ENCODE peak calls at places on chromosomes 16 and 17, in seven cellular contexts. One of them, this sample, is unnamed.

GRCh38 chr16:81456523-81457325 is 12.1 kb downstream of the CMIP start:
- DNase-seq in thyroid gland: no peak
- DNase-seq in endothelial cell of umbilical vein: no peak
- DNase-seq in GM23248: no peak
- DNase-seq in A549: no peak
- DNase-seq in hepatocyte: peak; percentile 72
- DNase-seq in breast epithelium: no peak
- DNase-seq in this sample: no peak

GRCh38 chr17:43175213-43176118 is 4.5 kb downstream of the NBR1 start:
- DNase-seq in breast epithelium: no peak
- DNase-seq in endothelial cell of umbilical vein: no peak
- DNase-seq in hepatocyte: no peak
- DNase-seq in GM23248: peak; percentile 74
- DNase-seq in A549: no peak
- DNase-seq in thyroid gland: no peak
- DNase-seq in this sample: no peak

GRCh38 chr16:12646490-12647274 is 157.0 kb downstream of the CPPED1 start:
- DNase-seq in hepatocyte: no peak
- DNase-seq in thyroid gland: no peak
- DNase-seq in A549: no peak
- DNase-seq in GM23248: peak; percentile 38
- DNase-seq in endothelial cell of umbilical vein: peak; percentile 94
- DNase-seq in breast epithelium: no peak
- DNase-seq in this sample: no peak

GRCh38 chr17:1947229-1947742 is 77.8 kb downstream of the RTN4RL1 start:
- DNase-seq in breast epithelium: no peak
- DNase-seq in GM23248: no peak
- DNase-seq in endothelial cell of umbilical vein: no peak
- DNase-seq in thyroid gland: no peak
- DNase-seq in hepatocyte: peak; percentile 55
- DNase-seq in A549: no peak
- DNase-seq in this sample: no peak

GRCh38 chr17:45282683-45283644 is 21.1 kb upstream of the SPATA32 start:
- DNase-seq in endothelial cell of umbilical vein: no peak
- DNase-seq in thyroid gland: no peak
- DNase-seq in A549: no peak
- DNase-seq in hepatocyte: peak; percentile 58
- DNase-seq in GM23248: peak; percentile 49
- DNase-seq in breast epithelium: no peak
- DNase-seq in this sample: peak; percentile 71

GRCh38 chr17:75535119-75535537 is 9.6 kb downstream of the LLGL2 start:
- DNase-seq in breast epithelium: no peak
- DNase-seq in thyroid gland: no peak
- DNase-seq in A549: no peak
- DNase-seq in endothelial cell of umbilical vein: no peak
- DNase-seq in hepatocyte: peak; percentile 53
- DNase-seq in GM23248: no peak
- DNase-seq in this sample: no peak

GRCh38 chr16:27254262-27254811 is 14.2 kb downstream of the NSMCE1 start:
- DNase-seq in A549: no peak
- DNase-seq in hepatocyte: no peak
- DNase-seq in endothelial cell of umbilical vein: peak; percentile 29
- DNase-seq in GM23248: no peak
- DNase-seq in thyroid gland: no peak
- DNase-seq in breast epithelium: no peak
- DNase-seq in this sample: no peak

GRCh38 chr16:4369006-4369766 is 2.5 kb upstream of the VASN start:
- DNase-seq in breast epithelium: peak; percentile 88
- DNase-seq in hepatocyte: no peak
- DNase-seq in thyroid gland: peak; percentile 82
- DNase-seq in A549: no peak
- DNase-seq in endothelial cell of umbilical vein: no peak
- DNase-seq in GM23248: peak; percentile 89
- DNase-seq in this sample: no peak

GRCh38 chr17:50923611-50924010 is 57.5 kb upstream of the TOB1 start:
- DNase-seq in hepatocyte: no peak
- DNase-seq in breast epithelium: no peak
- DNase-seq in thyroid gland: peak; percentile 78
- DNase-seq in GM23248: no peak
- DNase-seq in A549: no peak
- DNase-seq in endothelial cell of umbilical vein: no peak
- DNase-seq in this sample: no peak

GRCh38 chr16:75038036-75038959 is 39.5 kb downstream of the ZNRF1 start:
- DNase-seq in A549: no peak
- DNase-seq in hepatocyte: no peak
- DNase-seq in thyroid gland: no peak
- DNase-seq in breast epithelium: no peak
- DNase-seq in endothelial cell of umbilical vein: no peak
- DNase-seq in GM23248: no peak
- DNase-seq in this sample: no peak

GRCh38 chr16:48609453-48610023 is 442 bp downstream of the N4BP1 start:
- DNase-seq in GM23248: peak; percentile 83
- DNase-seq in thyroid gland: peak; percentile 55
- DNase-seq in breast epithelium: no peak
- DNase-seq in A549: peak; percentile 48
- DNase-seq in endothelial cell of umbilical vein: no peak
- DNase-seq in hepatocyte: peak; percentile 79
- DNase-seq in this sample: peak; percentile 70

GRCh38 chr17:6066183-6066948 is 3.8 kb upstream of the WSCD1 start:
- DNase-seq in thyroid gland: no peak
- DNase-seq in A549: no peak
- DNase-seq in endothelial cell of umbilical vein: no peak
- DNase-seq in hepatocyte: peak; percentile 22
- DNase-seq in GM23248: peak; percentile 23
- DNase-seq in breast epithelium: no peak
- DNase-seq in this sample: no peak

GRCh38 chr17:41738077-41738800 is 3.8 kb upstream of the HAP1 start:
- DNase-seq in breast epithelium: peak; percentile 76
- DNase-seq in hepatocyte: peak; percentile 89
- DNase-seq in endothelial cell of umbilical vein: peak; percentile 81
- DNase-seq in thyroid gland: peak; percentile 80
- DNase-seq in A549: peak; percentile 96
- DNase-seq in GM23248: peak; percentile 78
- DNase-seq in this sample: peak; percentile 86

GRCh38 chr17:7293821-7294613 is 422 bp downstream of the YBX2 start:
- DNase-seq in A549: no peak
- DNase-seq in thyroid gland: peak; percentile 64
- DNase-seq in hepatocyte: peak; percentile 54
- DNase-seq in breast epithelium: no peak
- DNase-seq in endothelial cell of umbilical vein: no peak
- DNase-seq in GM23248: no peak
- DNase-seq in this sample: peak; percentile 80

GRCh38 chr16:4345439-4346204 is 5.5 kb downstream of the PAM16 start:
- DNase-seq in thyroid gland: no peak
- DNase-seq in hepatocyte: no peak
- DNase-seq in A549: no peak
- DNase-seq in endothelial cell of umbilical vein: no peak
- DNase-seq in breast epithelium: no peak
- DNase-seq in GM23248: no peak
- DNase-seq in this sample: peak; percentile 71

GRCh38 chr16:968620-969019 is 2.2 kb downstream of the LMF1 start:
- DNase-seq in thyroid gland: no peak
- DNase-seq in A549: no peak
- DNase-seq in hepatocyte: no peak
- DNase-seq in breast epithelium: no peak
- DNase-seq in GM23248: no peak
- DNase-seq in endothelial cell of umbilical vein: no peak
- DNase-seq in this sample: no peak

DNA sequence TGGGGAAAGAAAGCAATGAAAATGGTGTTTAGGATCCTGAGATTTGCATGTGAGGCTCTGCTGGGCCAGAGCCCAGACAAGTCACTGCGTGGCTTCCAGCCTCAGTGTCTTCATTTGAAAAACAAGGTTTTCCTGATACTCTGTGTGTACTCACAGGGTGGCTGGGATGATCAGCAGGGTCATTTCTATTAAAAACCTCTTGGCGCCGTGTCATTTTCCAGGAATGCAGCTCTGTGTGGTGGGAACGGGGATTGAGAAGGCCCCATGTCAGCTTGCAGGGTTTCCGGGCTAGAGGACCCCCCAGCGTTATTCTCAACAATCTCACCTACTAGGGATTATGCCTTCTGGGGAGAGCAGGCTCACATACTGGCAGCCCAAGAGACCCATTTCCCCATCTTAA is 73.5 kb downstream of the FOXL1 start:
- DNase-seq in breast epithelium: no peak
- DNase-seq in thyroid gland: no peak
- DNase-seq in A549: no peak
- DNase-seq in endothelial cell of umbilical vein: no peak
- DNase-seq in hepatocyte: no peak
- DNase-seq in GM23248: no peak
- DNase-seq in this sample: no peak
- H3K27ac ChIP-seq in breast epithelium: peak overlapping the region; percentile 43
- H3K27ac ChIP-seq in thyroid gland: peak overlapping the region; percentile 13
- H3K27ac ChIP-seq in A549: no peak overlapping the region
- H3K27ac ChIP-seq in endothelial cell of umbilical vein: no peak overlapping the region
- H3K27ac ChIP-seq in hepatocyte: no peak overlapping the region
- H3K27ac ChIP-seq in GM23248: no peak overlapping the region
- H3K27ac ChIP-seq in this sample: no peak overlapping the region

DNA sequence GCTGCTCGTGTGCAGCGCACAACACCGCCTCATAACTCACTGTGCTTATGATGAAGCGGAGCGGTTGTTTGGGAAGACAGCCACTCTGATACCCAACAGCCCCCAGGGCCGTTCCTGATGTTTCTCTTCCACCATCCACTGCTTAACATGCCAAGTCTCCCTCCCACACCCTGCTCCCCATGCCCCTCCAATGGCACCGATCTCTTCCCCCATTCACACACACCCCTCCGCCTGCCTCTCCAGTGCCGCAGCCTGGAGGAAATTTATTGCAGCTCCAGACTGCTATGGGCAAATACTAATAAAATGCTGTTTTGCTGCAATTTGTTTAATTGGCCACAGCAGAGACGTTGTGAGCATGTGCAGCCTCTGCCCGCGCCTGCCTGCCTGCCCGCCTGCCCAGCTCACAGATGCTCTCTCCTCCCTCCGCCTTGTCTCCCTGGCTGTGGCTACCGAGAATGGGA is 80.3 kb upstream of the LHX1 start:
- DNase-seq in thyroid gland: no peak
- DNase-seq in A549: no peak
- DNase-seq in endothelial cell of umbilical vein: no peak
- DNase-seq in hepatocyte: peak; percentile 20
- DNase-seq in breast epithelium: no peak
- DNase-seq in GM23248: peak; percentile 19
- DNase-seq in this sample: no peak
- H3K4me1 ChIP-seq in thyroid gland: no peaks in the 10 kb centered on the region
- H3K4me1 ChIP-seq in A549: peaks cover 20% of the 10 kb centered on the region
- H3K4me1 ChIP-seq in endothelial cell of umbilical vein: no peaks in the 10 kb centered on the region
- H3K4me1 ChIP-seq in hepatocyte: no peaks in the 10 kb centered on the region
- H3K4me1 ChIP-seq in breast epithelium: no peaks in the 10 kb centered on the region
- H3K4me1 ChIP-seq in GM23248: no peaks in the 10 kb centered on the region
- H3K4me1 ChIP-seq in this sample: no peaks in the 10 kb centered on the region

GRCh38 chr16:8853150-8853549 is 15.7 kb downstream of the CARHSP1 start:
- DNase-seq in hepatocyte: no peak
- DNase-seq in GM23248: no peak
- DNase-seq in endothelial cell of umbilical vein: no peak
- DNase-seq in thyroid gland: no peak
- DNase-seq in A549: no peak
- DNase-seq in breast epithelium: no peak
- DNase-seq in this sample: no peak
- H3K27ac ChIP-seq in hepatocyte: no peak overlapping the region
- H3K27ac ChIP-seq in GM23248: peak overlapping the region; percentile 63
- H3K27ac ChIP-seq in endothelial cell of umbilical vein: no peak overlapping the region
- H3K27ac ChIP-seq in thyroid gland: peak overlapping the region; percentile 8
- H3K27ac ChIP-seq in A549: no peak overlapping the region
- H3K27ac ChIP-seq in breast epithelium: peak overlapping the region; percentile 54
- H3K27ac ChIP-seq in this sample: no peak overlapping the region

DNA sequence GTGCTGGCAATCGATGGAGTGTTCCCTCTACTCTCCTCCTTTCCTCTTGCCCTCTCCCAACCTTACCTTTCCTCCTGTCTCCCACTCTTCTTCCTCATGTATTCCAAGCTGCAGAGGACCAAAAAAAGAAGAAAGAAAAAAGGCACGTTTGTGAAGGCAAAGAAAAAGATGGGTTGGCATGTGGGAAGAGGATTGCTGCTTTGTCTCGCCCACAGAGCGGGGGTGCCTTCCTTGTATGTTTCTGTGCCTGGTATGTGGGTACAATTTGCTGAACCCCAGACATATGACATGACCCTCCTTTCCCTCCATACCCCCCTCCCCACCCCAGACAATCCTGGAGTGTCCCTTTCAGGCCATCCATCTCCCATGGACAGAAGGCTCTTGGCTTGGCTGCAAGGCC is 13.1 kb upstream of the CTCF start:
- DNase-seq in hepatocyte: no peak
- DNase-seq in thyroid gland: no peak
- DNase-seq in endothelial cell of umbilical vein: no peak
- DNase-seq in GM23248: no peak
- DNase-seq in breast epithelium: no peak
- DNase-seq in A549: no peak
- DNase-seq in this sample: no peak
- H3K4me1 ChIP-seq in hepatocyte: no peaks in the 10 kb centered on the region
- H3K4me1 ChIP-seq in thyroid gland: peaks cover 6% of the 10 kb centered on the region
- H3K4me1 ChIP-seq in endothelial cell of umbilical vein: peaks cover 26% of the 10 kb centered on the region
- H3K4me1 ChIP-seq in GM23248: no peaks in the 10 kb centered on the region
- H3K4me1 ChIP-seq in breast epithelium: no peaks in the 10 kb centered on the region
- H3K4me1 ChIP-seq in A549: no peaks in the 10 kb centered on the region
- H3K4me1 ChIP-seq in this sample: peaks cover 30% of the 10 kb centered on the region

DNA sequence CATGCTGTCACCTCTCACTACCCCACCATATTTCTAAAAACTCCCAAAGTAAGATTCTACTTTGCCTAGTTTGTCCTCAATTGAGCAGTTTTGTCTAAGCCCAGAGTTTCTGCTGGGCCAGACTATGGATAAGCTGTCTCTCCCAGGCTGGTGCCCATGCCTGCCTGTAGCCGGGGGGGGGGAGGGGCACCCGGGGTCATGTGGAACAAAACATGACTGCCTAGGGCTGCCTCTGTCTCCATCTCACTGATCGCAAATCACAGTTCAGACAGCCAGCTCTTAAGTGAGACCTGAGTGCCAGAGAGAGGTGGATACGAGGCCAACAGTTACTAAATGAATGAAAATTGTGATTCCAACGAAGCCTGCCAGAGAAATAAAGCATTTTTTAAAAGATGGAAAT is 78.8 kb upstream of the RPRML start:
- DNase-seq in GM23248: no peak
- DNase-seq in breast epithelium: no peak
- DNase-seq in hepatocyte: no peak
- DNase-seq in endothelial cell of umbilical vein: no peak
- DNase-seq in A549: no peak
- DNase-seq in thyroid gland: no peak
- DNase-seq in this sample: no peak
- H3K27ac ChIP-seq in GM23248: no peak overlapping the region
- H3K27ac ChIP-seq in breast epithelium: no peak overlapping the region
- H3K27ac ChIP-seq in hepatocyte: no peak overlapping the region
- H3K27ac ChIP-seq in endothelial cell of umbilical vein: no peak overlapping the region
- H3K27ac ChIP-seq in A549: no peak overlapping the region
- H3K27ac ChIP-seq in thyroid gland: no peak overlapping the region
- H3K27ac ChIP-seq in this sample: no peak overlapping the region

DNA sequence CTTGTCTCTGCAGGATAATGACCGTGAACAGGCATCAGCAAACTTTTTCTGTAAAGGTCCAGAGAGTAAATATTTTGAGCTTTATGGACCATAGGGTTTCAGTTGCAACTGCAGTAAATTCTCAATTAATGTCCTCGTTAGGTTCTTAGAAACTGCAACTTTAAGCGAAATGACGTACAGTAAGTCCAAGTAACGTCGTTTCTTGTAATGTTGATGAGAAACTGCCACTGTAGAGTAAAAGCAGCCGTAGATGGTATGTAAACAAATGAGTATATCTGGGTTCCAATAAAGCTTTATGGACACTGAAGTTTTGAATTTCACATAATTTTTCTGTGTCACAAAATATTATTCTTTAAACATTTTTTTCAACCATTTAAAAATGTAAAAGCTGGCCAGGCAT is 4.9 kb downstream of the CHD9 start:
- DNase-seq in hepatocyte: no peak
- DNase-seq in endothelial cell of umbilical vein: no peak
- DNase-seq in thyroid gland: no peak
- DNase-seq in breast epithelium: no peak
- DNase-seq in A549: no peak
- DNase-seq in GM23248: no peak
- DNase-seq in this sample: no peak
- H3K4me1 ChIP-seq in hepatocyte: peaks cover 9% of the 10 kb centered on the region
- H3K4me1 ChIP-seq in endothelial cell of umbilical vein: peaks cover 15% of the 10 kb centered on the region
- H3K4me1 ChIP-seq in thyroid gland: peaks cover 20% of the 10 kb centered on the region
- H3K4me1 ChIP-seq in breast epithelium: no peaks in the 10 kb centered on the region
- H3K4me1 ChIP-seq in A549: peaks cover 41% of the 10 kb centered on the region
- H3K4me1 ChIP-seq in GM23248: peaks cover 14% of the 10 kb centered on the region
- H3K4me1 ChIP-seq in this sample: peaks cover 33% of the 10 kb centered on the region